ENCODE peak calls at places on chromosomes 7 and 10, in eight cellular contexts. E is sigmoid colon, C is cardiac muscle cell, Y is IMR-90, I is AG04450, K is vagina, Q is astrocyte of the spinal cord, P is SK-N-SH. S is an unnamed sample.
A peak's percentile ranks its signal among the peaks of the same experiment; 100 is the strongest.

GRCh38 chr7:71350680-71351079 is 218.7 kb downstream of the GALNT17 start:
- DNase-seq in E (no peak), C (no peak), Y (no peak), I (no peak), K (no peak), Q (no peak), P (no peak), S (no peak)

GRCh38 chr7:139271718-139272619 is 40.9 kb downstream of the UBN2 start:
- DNase-seq in E (no peak), C (no peak), Y (no peak), I (no peak), K (no peak), Q (no peak), P (no peak), S (no peak)

GRCh38 chr7:93249749-93250148 is 17.6 kb downstream of the VPS50 start:
- DNase-seq in E (no peak), C (peak; percentile 81), Y (peak; percentile 25), I (no peak), K (no peak), Q (peak; percentile 12), P (no peak), S (no peak)

GRCh38 chr7:51013218-51013786 is 230.6 kb upstream of the GRB10 start:
- DNase-seq in E (no peak), C (peak; percentile 44), Y (no peak), I (no peak), K (peak; percentile 69), Q (no peak), P (no peak), S (peak; percentile 77)

GRCh38 chr7:95922191-95922590 is 149.8 kb downstream of the DYNC1I1 start:
- DNase-seq in E (no peak), C (no peak), Y (no peak), I (no peak), K (no peak), Q (no peak), P (no peak), S (no peak)

GRCh38 chr7:143341842-143342241 is 20.7 kb downstream of the FAM131B start:
- DNase-seq in E (no peak), C (no peak), Y (no peak), I (no peak), K (no peak), Q (no peak), P (no peak), S (no peak)

GRCh38 chr10:6607187-6607586 is 27.1 kb upstream of the PRKCQ start:
- DNase-seq in E (no peak), C (no peak), Y (no peak), I (no peak), K (no peak), Q (no peak), P (no peak), S (no peak)

GRCh38 chr10:30637881-30638467 is 8.4 kb upstream of the LYZL2 start:
- DNase-seq in E (no peak), C (peak; percentile 82), Y (peak; percentile 96), I (peak; percentile 68), K (no peak), Q (peak; percentile 89), P (no peak), S (no peak)

GRCh38 chr7:107971613-107972012 is 31.3 kb downstream of the LAMB1 start:
- DNase-seq in E (peak; percentile 81), C (peak; percentile 91), Y (peak; percentile 20), I (no peak), K (no peak), Q (no peak), P (no peak), S (no peak)

GRCh38 chr7:158289761-158290523 is 297.7 kb downstream of the PTPRN2 start:
- DNase-seq in E (peak; percentile 41), C (no peak), Y (no peak), I (no peak), K (peak; percentile 69), Q (no peak), P (no peak), S (peak; percentile 73)

GRCh38 chr10:115706482-115707076 is 566.4 kb downstream of the GFRA1 start:
- DNase-seq in E (no peak), C (peak; percentile 37), Y (peak; percentile 30), I (no peak), K (no peak), Q (peak; percentile 52), P (peak; percentile 2), S (no peak)

GRCh38 chr7:84412161-84412969 is 217.8 kb upstream of the SEMA3A start:
- DNase-seq in E (no peak), C (peak; percentile 90), Y (peak; percentile 99), I (peak; percentile 93), K (no peak), Q (peak; percentile 91), P (no peak), S (no peak)

GRCh38 chr10:131274883-131275282 is 36.6 kb downstream of the TCERG1L start:
- DNase-seq in E (no peak), C (no peak), Y (no peak), I (no peak), K (no peak), Q (no peak), P (no peak), S (peak; percentile 72)

GRCh38 chr10:110818311-110819257 is 53.1 kb upstream of the PDCD4 start:
- DNase-seq in E (peak; percentile 53), C (no peak), Y (no peak), I (no peak), K (no peak), Q (no peak), P (no peak), S (no peak)

GRCh38 chr7:116363637-116364432 is 135.7 kb upstream of the CAV2 start:
- DNase-seq in E (no peak), C (peak; percentile 6), Y (no peak), I (no peak), K (no peak), Q (no peak), P (no peak), S (no peak)

GRCh38 chr10:24468281-24468751 is 255.4 kb downstream of the ARHGAP21 start:
- DNase-seq in E (no peak), C (no peak), Y (no peak), I (no peak), K (no peak), Q (peak; percentile 56), P (no peak), S (no peak)

GRCh38 chr7:154744226-154744860 is 258.6 kb downstream of the PAXIP1 start:
- DNase-seq in E (no peak), C (no peak), Y (no peak), I (no peak), K (no peak), Q (no peak), P (peak; percentile 86), S (no peak)

DNA sequence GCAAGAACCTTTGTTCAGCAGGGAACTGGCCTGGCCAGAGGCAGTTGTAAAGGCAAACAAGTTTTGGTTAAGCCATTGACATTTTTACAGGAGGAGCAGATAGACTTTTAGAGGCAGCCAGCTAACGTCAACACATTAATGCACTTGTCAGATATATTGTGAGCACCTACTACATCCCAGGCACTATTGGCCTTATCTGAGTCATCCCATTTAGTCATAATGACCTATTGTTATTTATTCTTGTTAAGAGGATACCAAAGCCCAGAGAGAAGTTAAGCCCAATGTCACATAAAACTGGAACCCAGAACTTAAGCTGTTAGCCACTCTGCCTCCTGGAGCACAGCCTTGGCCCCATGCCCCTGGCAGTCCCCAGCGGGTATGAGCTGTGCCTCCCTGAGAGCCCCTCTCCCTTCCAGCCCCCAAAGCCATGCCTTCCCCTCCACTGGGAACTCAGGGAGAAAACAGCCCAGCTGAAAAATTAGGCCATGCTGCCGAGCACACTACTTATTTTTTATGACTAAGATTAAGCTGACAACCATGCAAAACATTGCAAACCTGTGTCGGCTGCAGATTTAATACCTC is 32.7 kb upstream of the TRIM8 start:
- DNase-seq in E (peak; percentile 64), C (no peak), Y (peak; percentile 74), I (no peak), K (no peak), Q (peak; percentile 37), P (no peak), S (no peak)
- TF ChIP-seq CTCF in E (no peak), C (no peak), Y (no peak), I (no peak), K (no peak), Q (no peak), P (no peak), S (no peak)

GRCh38 chr7:134701272-134701671 is 54.6 kb downstream of the BPGM start:
- DNase-seq in E (no peak), C (peak; percentile 57), Y (peak; percentile 42), I (no peak), K (no peak), Q (no peak), P (peak; percentile 48), S (no peak)
- TF ChIP-seq CTCF in E (no peak), C (peak; percentile 60), Y (peak; percentile 50), I (peak; percentile 57), K (no peak), Q (peak; percentile 58), P (peak; percentile 62), S (peak; percentile 41)

DNA sequence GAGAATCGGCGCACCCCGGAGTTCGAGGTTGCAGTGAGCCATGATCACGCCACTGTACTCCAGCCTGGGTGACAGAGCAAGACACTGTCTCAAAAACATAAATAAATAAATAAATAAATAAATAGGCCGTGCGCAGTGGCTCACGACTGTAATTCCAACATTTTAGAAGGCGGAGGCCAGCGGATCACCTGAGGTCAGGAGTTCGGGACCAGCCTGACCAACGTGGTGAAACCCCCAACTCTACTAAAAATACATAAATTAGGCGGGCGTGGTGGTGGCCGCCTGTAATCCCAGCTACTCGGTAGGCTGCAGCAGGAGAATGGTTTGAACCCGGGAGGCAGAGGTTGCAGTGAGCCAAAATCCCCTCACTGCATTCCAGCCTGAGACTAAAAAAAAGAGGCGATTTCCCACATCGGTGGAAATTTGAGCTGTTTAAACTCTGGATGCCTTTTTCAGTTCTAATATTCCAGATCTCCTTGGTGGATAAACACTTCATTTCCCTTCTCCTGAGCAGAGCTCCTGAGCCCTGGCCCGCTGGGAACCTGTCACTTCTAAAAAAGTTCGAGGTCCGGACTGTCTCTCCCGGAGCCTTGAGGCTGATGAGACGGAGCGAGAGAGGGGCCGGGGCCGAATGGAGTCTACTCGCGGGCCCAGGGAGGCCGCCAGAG is 2.0 kb upstream of the NFKB2 start:
- DNase-seq in E (no peak), C (no peak), Y (no peak), I (no peak), K (no peak), Q (no peak), P (peak; percentile 91), S (no peak)
- TF ChIP-seq CTCF in E (no peak), C (peak; percentile 88), Y (peak; percentile 93), I (peak; percentile 89), K (peak; percentile 99), Q (peak; percentile 91), P (peak; percentile 91), S (peak; percentile 97)

DNA sequence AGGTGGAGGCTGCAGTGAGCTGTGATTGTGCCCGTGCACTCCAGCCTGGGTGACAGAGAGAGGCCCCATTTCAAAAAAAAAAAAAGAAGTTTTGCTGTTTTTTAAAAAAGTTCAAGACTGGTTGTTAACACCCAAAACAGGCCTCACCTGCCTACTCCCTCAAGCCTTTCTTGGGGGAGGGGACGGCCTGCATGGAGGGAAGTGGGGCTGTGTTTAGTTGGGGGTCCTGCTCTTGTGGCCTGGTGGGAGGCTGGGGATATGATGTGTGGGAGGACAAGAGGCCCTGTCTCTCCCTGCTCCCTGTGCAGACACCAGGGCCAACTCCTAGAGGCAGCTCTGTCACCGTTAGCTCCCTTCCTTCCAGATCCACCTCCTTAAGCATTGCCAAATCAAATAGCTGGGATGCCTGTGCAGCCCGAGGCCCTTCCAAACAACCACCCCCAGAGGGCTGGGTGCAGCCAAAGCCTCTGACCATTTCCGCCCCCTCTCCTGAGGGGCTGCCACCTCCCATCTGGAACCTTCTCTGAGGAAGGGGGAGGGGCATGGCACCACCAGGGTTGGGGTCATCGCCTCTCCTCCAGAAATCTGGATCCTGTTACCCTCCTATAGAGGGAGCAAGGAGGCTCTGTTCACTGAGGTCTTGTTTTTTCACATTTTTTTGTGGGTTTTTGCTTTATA is 32.9 kb upstream of the ANKRD2 start:
- DNase-seq in E (peak; percentile 73), C (peak; percentile 98), Y (peak; percentile 84), I (peak; percentile 71), K (no peak), Q (peak; percentile 77), P (no peak), S (no peak)
- TF ChIP-seq CTCF in E (no peak), C (peak; percentile 62), Y (peak; percentile 46), I (peak; percentile 58), K (no peak), Q (peak; percentile 26), P (peak; percentile 20), S (peak; percentile 53)

S was measured in osteocyte.